ENCODE peak calls at places on chromosomes 6 and 20, in five cellular contexts. W is ovary, I is HCT116, B is adrenal gland, E is brain microvascular endothelial cell. K is an unnamed sample.

GRCh38 chr20:24993337-24994185 is 1.0 kb upstream of the APMAP start:
- DNase-seq in W (no peak), I (no peak), B (no peak), E (no peak), K (no peak)

GRCh38 chr6:78909391-78909790 is 42.0 kb downstream of the IRAK1BP1 start:
- DNase-seq in W (no peak), I (no peak), B (peak), E (peak), K (no peak)

GRCh38 chr6:37705239-37706051 is 7.8 kb upstream of the MDGA1 start:
- DNase-seq in W (peak), I (no peak), B (peak), E (peak), K (peak)

GRCh38 chr20:33450867-33451266 is 7.3 kb upstream of the SNTA1 start:
- DNase-seq in W (no peak), I (peak), B (peak), E (peak), K (no peak)

GRCh38 chr6:134432036-134432435 is 114.1 kb upstream of the SGK1 start:
- DNase-seq in W (no peak), I (no peak), B (no peak), E (no peak), K (no peak)

GRCh38 chr20:63315240-63315981 is 22.4 kb downstream of the COL20A1 start:
- DNase-seq in W (peak), I (no peak), B (no peak), E (no peak), K (no peak)

GRCh38 chr20:37288091-37288490 is 1.4 kb upstream of the MANBAL start:
- DNase-seq in W (no peak), I (no peak), B (peak), E (no peak), K (no peak)

GRCh38 chr6:39567091-39567490 is 158.1 kb downstream of the KIF6 start:
- DNase-seq in W (no peak), I (no peak), B (no peak), E (no peak), K (no peak)

GRCh38 chr6:55388161-55388560 is 60.9 kb downstream of the GFRAL start:
- DNase-seq in W (no peak), I (no peak), B (no peak), E (peak), K (no peak)

GRCh38 chr6:107655245-107655644 is 165.3 kb downstream of the SOBP start:
- DNase-seq in W (no peak), I (no peak), B (no peak), E (no peak), K (no peak)

GRCh38 chr6:130890531-130890950 is 63.3 kb downstream of the SMLR1 start:
- DNase-seq in W (no peak), I (no peak), B (no peak), E (no peak), K (no peak)

GRCh38 chr20:32585011-32585518 is at the start of gene NOL4L:
- DNase-seq in W (peak), I (no peak), B (peak), E (no peak), K (peak)

GRCh38 chr20:13494019-13494418 is 144.7 kb downstream of the TASP1 start:
- DNase-seq in W (no peak), I (no peak), B (no peak), E (no peak), K (no peak)

GRCh38 chr20:10922941-10923340 is 249.1 kb upstream of the JAG1 start:
- DNase-seq in W (no peak), I (no peak), B (no peak), E (peak), K (no peak)

GRCh38 chr6:43355862-43356590 is 13.4 kb downstream of the ZNF318 start:
- DNase-seq in W (no peak), I (no peak), B (no peak), E (no peak), K (no peak)

GRCh38 chr6:98945311-98946005 is 2.3 kb downstream of the FBXL4 start:
- DNase-seq in W (no peak), I (no peak), B (no peak), E (no peak), K (no peak)

GRCh38 chr6:133130863-133131262 is 110.3 kb upstream of the EYA4 start:
- DNase-seq in W (no peak), I (peak), B (peak), E (no peak), K (no peak)

GRCh38 chr20:58236612-58237317 is 8.3 kb upstream of the ANKRD60 start:
- DNase-seq in W (peak), I (no peak), B (peak), E (peak), K (peak)

GRCh38 chr6:90472716-90473115 is 114.2 kb downstream of the MAP3K7 start:
- DNase-seq in W (no peak), I (no peak), B (no peak), E (no peak), K (no peak)

GRCh38 chr6:156804402-156804801 is 27.2 kb downstream of the ARID1B start:
- DNase-seq in W (no peak), I (no peak), B (no peak), E (no peak), K (no peak)

GRCh38 chr6:15073344-15073789 is 172.5 kb upstream of the JARID2 start:
- DNase-seq in W (no peak), I (no peak), B (no peak), E (peak), K (no peak)

GRCh38 chr6:30542404-30542725 is 13.9 kb downstream of the GNL1 start:
- DNase-seq in W (no peak), I (no peak), B (no peak), E (no peak), K (no peak)

GRCh38 chr6:7900621-7901020 is 10.0 kb downstream of the TXNDC5 start:
- DNase-seq in W (no peak), I (no peak), B (no peak), E (no peak), K (no peak)

GRCh38 chr20:34514897-34515483 is 1.2 kb upstream of the DYNLRB1 start:
- DNase-seq in W (no peak), I (no peak), B (no peak), E (no peak), K (no peak)

GRCh38 chr20:34515484-34516037 is 661 bp upstream of the DYNLRB1 start:
- DNase-seq in W (peak), I (no peak), B (peak), E (no peak), K (peak)

GRCh38 chr20:34512955-34513419 is 3.2 kb upstream of the DYNLRB1 start:
- DNase-seq in W (no peak), I (no peak), B (no peak), E (no peak), K (no peak)

GRCh38 chr20:34516874-34517542 is 786 bp downstream of the DYNLRB1 start:
- DNase-seq in W (no peak), I (no peak), B (no peak), E (no peak), K (peak)

DNA sequence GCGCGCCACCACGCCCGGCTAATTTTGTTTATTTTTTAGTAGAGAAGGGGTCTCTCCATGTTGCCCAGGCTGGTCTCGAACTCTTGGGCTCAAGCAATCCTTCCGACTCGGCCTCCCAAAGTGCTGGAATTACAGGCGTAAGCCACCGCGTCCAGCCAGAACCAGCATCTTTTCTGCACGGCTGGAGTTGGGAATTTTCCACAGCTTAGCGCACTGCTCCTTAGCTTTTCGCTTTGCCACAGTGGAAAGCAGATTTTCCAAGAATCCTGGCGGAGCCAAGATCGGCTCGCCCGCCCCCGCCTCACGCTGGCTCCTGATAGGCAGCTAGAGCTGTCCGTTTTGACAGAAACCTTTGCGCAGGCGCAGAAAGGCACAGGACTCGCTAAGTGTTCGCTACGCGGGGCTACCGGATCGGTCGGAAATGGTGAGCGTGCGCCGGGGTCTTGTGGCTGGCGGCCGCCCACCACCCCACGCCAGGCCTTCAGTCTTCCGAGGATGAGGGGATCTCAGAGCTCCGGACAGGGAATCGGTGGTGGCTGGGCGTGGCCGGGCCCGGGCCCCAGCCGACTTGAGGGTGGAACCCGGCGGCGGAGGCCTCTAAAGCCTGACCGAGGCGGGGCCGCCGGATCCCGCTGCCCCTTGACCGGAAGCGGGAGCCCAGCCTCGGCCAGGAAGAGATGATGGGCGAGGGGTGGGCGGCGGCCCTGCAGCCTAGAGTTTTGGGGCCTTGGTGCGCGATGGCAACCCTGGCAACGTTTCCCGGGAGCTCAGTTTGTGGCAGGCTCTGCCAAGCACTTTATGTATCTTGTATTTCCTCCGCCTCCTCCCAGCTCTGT is at the start of gene DYNLRB1:
- DNase-seq in W (peak), I (peak), B (peak), E (peak), K (peak)
- TF ChIP-seq CTCF in W (no peak), I (no peak), B (no peak), E (no peak), K (no peak)

GRCh38 chr6:33413601-33414120 is 2.8 kb downstream of the PHF1 start:
- DNase-seq in W (no peak), I (no peak), B (no peak), E (no peak), K (no peak)

GRCh38 chr6:33410711-33411631 is at the start of gene PHF1:
- DNase-seq in W (peak), I (peak), B (peak), E (peak), K (peak)

GRCh38 chr6:33411632-33412005 is 805 bp downstream of the PHF1 start:
- DNase-seq in W (no peak), I (no peak), B (no peak), E (no peak), K (no peak)

GRCh38 chr6:33413200-33413599 is 2.4 kb downstream of the PHF1 start:
- DNase-seq in W (no peak), I (no peak), B (no peak), E (no peak), K (no peak)

GRCh38 chr6:33412140-33413009 is 1.6 kb downstream of the PHF1 start:
- DNase-seq in W (no peak), I (no peak), B (no peak), E (no peak), K (no peak)
- TF ChIP-seq CTCF in W (no peak), I (no peak), B (no peak), E (no peak), K (no peak)

DNA sequence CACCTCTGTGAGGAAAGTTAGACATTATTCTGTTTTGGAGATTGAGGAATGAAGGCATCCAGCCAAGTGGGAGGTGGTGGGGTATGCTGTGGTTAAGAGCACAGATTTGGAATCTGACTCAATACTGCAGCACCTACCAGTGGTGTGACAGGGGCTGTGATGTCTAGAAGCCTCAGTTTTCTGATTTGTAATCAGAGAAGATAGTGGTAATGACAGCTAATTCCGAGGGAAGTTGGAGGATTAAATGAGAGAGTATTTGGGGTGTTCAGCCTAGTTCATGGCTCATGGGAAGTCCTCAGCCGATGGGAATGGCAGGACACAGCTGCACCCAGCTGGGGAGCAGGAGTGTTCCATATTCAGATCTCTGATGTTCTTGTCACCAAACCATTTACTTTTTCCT is 9.2 kb downstream of the SLC9A8 start:
- DNase-seq in W (no peak), I (no peak), B (peak), E (peak), K (no peak)
- TF ChIP-seq CTCF in W (no peak), I (no peak), B (no peak), E (peak), K (no peak)

GRCh38 chr20:17287503-17287902 is 60.7 kb downstream of the PCSK2 start:
- DNase-seq in W (no peak), I (no peak), B (no peak), E (no peak), K (peak)
- TF ChIP-seq CTCF in W (no peak), I (peak), B (no peak), E (peak), K (no peak)

GRCh38 chr6:162177733-162178132 is 549.8 kb downstream of the PRKN start:
- DNase-seq in W (no peak), I (no peak), B (peak), E (peak), K (peak)
- TF ChIP-seq CTCF in W (no peak), I (no peak), B (peak), E (peak), K (no peak)

GRCh38 chr20:9172908-9173307 is 104.0 kb downstream of the PLCB4 start:
- DNase-seq in W (no peak), I (no peak), B (no peak), E (no peak), K (no peak)
- TF ChIP-seq CTCF in W (no peak), I (peak), B (no peak), E (peak), K (no peak)

DNA sequence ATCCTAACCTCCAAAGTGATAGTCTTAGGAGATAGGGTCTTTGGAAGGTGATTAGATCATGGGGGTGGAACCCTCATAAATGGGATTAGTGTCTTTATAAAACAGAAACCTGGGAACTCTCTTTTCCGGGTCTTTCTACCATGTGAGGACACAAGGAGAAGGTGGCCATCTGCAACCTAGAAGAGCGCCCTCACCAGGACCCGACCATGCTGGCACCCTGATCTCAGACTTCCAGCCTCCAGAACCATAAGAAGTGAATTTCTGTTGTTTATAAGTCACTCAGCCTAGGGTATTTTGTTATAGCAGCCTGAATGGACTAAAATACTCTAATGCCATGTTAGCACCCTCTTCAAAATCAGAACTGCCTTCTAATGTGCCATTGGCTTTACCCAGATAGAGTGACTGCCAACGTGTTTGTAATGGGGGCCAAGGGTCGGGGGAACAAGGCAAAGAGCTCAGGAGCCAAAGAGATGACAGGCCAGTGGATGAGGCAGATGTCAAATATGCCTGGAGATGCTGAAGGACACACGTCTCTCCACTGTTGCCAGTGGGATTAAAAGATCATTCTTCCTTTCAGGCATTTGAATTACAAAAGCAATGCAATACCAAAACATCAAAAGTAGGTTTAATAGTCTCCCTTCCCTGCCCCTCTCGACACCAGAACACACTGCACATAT is 21.0 kb downstream of the TUBB2B start:
- DNase-seq in W (no peak), I (no peak), B (no peak), E (no peak), K (no peak)
- TF ChIP-seq CTCF in W (no peak), I (peak), B (no peak), E (peak), K (no peak)

GRCh38 chr6:168053957-168054471 is 25.0 kb downstream of the FRMD1 start:
- DNase-seq in W (peak), I (no peak), B (no peak), E (no peak), K (no peak)
- TF ChIP-seq CTCF in W (no peak), I (no peak), B (no peak), E (no peak), K (no peak)

K was measured in nephron progenitor cell.